ENCODE peak calls at places on chromosome 4, in four cellular contexts. One of them, this sample, is unnamed.

GRCh38 chr4:186725422-186726149 is 1.9 kb upstream of the FAT1 start:
- DNase-seq in brain microvascular endothelial cell: peak; percentile 83
- DNase-seq in dorsolateral prefrontal cortex: no peak
- DNase-seq in thoracic aorta: no peak
- DNase-seq in this sample: no peak

GRCh38 chr4:7183161-7183560 is 9.2 kb upstream of the SORCS2 start:
- DNase-seq in dorsolateral prefrontal cortex: no peak
- DNase-seq in thoracic aorta: no peak
- DNase-seq in brain microvascular endothelial cell: no peak
- DNase-seq in this sample: no peak

GRCh38 chr4:2925931-2926860 is 37.0 kb downstream of the NOP14 start:
- DNase-seq in thoracic aorta: no peak
- DNase-seq in dorsolateral prefrontal cortex: peak; percentile 40
- DNase-seq in brain microvascular endothelial cell: no peak
- DNase-seq in this sample: no peak

GRCh38 chr4:147535161-147535560 is 54.3 kb downstream of the EDNRA start:
- DNase-seq in dorsolateral prefrontal cortex: no peak
- DNase-seq in brain microvascular endothelial cell: no peak
- DNase-seq in thoracic aorta: no peak
- DNase-seq in this sample: no peak

GRCh38 chr4:10030946-10031662 is 9.8 kb upstream of the SLC2A9 start:
- DNase-seq in thoracic aorta: no peak
- DNase-seq in brain microvascular endothelial cell: peak; percentile 44
- DNase-seq in dorsolateral prefrontal cortex: no peak
- DNase-seq in this sample: no peak

GRCh38 chr4:182547435-182547834 is 304.2 kb downstream of the TENM3 start:
- DNase-seq in brain microvascular endothelial cell: no peak
- DNase-seq in dorsolateral prefrontal cortex: no peak
- DNase-seq in thoracic aorta: no peak
- DNase-seq in this sample: peak; percentile 41

GRCh38 chr4:185122681-185123345 is 20.3 kb upstream of the SLC25A4 start:
- DNase-seq in dorsolateral prefrontal cortex: no peak
- DNase-seq in brain microvascular endothelial cell: no peak
- DNase-seq in thoracic aorta: no peak
- DNase-seq in this sample: no peak

GRCh38 chr4:88672987-88673386 is 24.6 kb downstream of the NAP1L5 start:
- DNase-seq in thoracic aorta: no peak
- DNase-seq in dorsolateral prefrontal cortex: no peak
- DNase-seq in brain microvascular endothelial cell: peak; percentile 48
- DNase-seq in this sample: peak; percentile 10

GRCh38 chr4:186105721-186106335 is 1.3 kb downstream of the FAM149A start:
- DNase-seq in brain microvascular endothelial cell: no peak
- DNase-seq in thoracic aorta: no peak
- DNase-seq in dorsolateral prefrontal cortex: no peak
- DNase-seq in this sample: peak; percentile 46

GRCh38 chr4:136706942-136707341 is 825.4 kb downstream of the PCDH18 start:
- DNase-seq in brain microvascular endothelial cell: no peak
- DNase-seq in thoracic aorta: no peak
- DNase-seq in dorsolateral prefrontal cortex: no peak
- DNase-seq in this sample: no peak

GRCh38 chr4:95156452-95156765 is 392.4 kb downstream of the UNC5C start:
- DNase-seq in dorsolateral prefrontal cortex: no peak
- DNase-seq in brain microvascular endothelial cell: no peak
- DNase-seq in thoracic aorta: no peak
- DNase-seq in this sample: no peak
- TF ChIP-seq CTCF in dorsolateral prefrontal cortex: no peak
- TF ChIP-seq CTCF in brain microvascular endothelial cell: no peak
- TF ChIP-seq CTCF in thoracic aorta: no peak
- TF ChIP-seq CTCF in this sample: no peak

GRCh38 chr4:98150092-98150761 is 7.0 kb upstream of the STPG2 start:
- DNase-seq in thoracic aorta: no peak
- DNase-seq in brain microvascular endothelial cell: no peak
- DNase-seq in dorsolateral prefrontal cortex: no peak
- DNase-seq in this sample: no peak
- TF ChIP-seq CTCF in thoracic aorta: no peak
- TF ChIP-seq CTCF in brain microvascular endothelial cell: no peak
- TF ChIP-seq CTCF in dorsolateral prefrontal cortex: peak; percentile 23
- TF ChIP-seq CTCF in this sample: no peak

GRCh38 chr4:39118034-39118658 is 56.1 kb downstream of the KLHL5 start:
- DNase-seq in dorsolateral prefrontal cortex: no peak
- DNase-seq in brain microvascular endothelial cell: no peak
- DNase-seq in thoracic aorta: no peak
- DNase-seq in this sample: no peak
- TF ChIP-seq CTCF in dorsolateral prefrontal cortex: no peak
- TF ChIP-seq CTCF in brain microvascular endothelial cell: no peak
- TF ChIP-seq CTCF in thoracic aorta: no peak
- TF ChIP-seq CTCF in this sample: no peak

GRCh38 chr4:99457270-99457669 is 22.1 kb upstream of the ADH7 start:
- DNase-seq in brain microvascular endothelial cell: no peak
- DNase-seq in thoracic aorta: no peak
- DNase-seq in dorsolateral prefrontal cortex: no peak
- DNase-seq in this sample: no peak
- TF ChIP-seq CTCF in brain microvascular endothelial cell: no peak
- TF ChIP-seq CTCF in thoracic aorta: no peak
- TF ChIP-seq CTCF in dorsolateral prefrontal cortex: no peak
- TF ChIP-seq CTCF in this sample: no peak

GRCh38 chr4:128449251-128449650 is 161.6 kb upstream of the PGRMC2 start:
- DNase-seq in thoracic aorta: no peak
- DNase-seq in brain microvascular endothelial cell: no peak
- DNase-seq in dorsolateral prefrontal cortex: no peak
- DNase-seq in this sample: no peak

GRCh38 chr4:128454281-128455075 is 166.9 kb upstream of the PGRMC2 start:
- DNase-seq in brain microvascular endothelial cell: peak; percentile 92
- DNase-seq in dorsolateral prefrontal cortex: peak; percentile 70
- DNase-seq in thoracic aorta: peak; percentile 49
- DNase-seq in this sample: peak; percentile 74

GRCh38 chr4:128451270-128451905 is 163.8 kb upstream of the PGRMC2 start:
- DNase-seq in dorsolateral prefrontal cortex: no peak
- DNase-seq in thoracic aorta: no peak
- DNase-seq in brain microvascular endothelial cell: no peak
- DNase-seq in this sample: no peak

GRCh38 chr4:128452415-128452814 is 164.8 kb upstream of the PGRMC2 start:
- DNase-seq in brain microvascular endothelial cell: no peak
- DNase-seq in thoracic aorta: no peak
- DNase-seq in dorsolateral prefrontal cortex: no peak
- DNase-seq in this sample: no peak

GRCh38 chr4:128450326-128451120 is 162.9 kb upstream of the PGRMC2 start:
- DNase-seq in thoracic aorta: no peak
- DNase-seq in dorsolateral prefrontal cortex: no peak
- DNase-seq in brain microvascular endothelial cell: no peak
- DNase-seq in this sample: no peak
- TF ChIP-seq CTCF in thoracic aorta: no peak
- TF ChIP-seq CTCF in dorsolateral prefrontal cortex: no peak
- TF ChIP-seq CTCF in brain microvascular endothelial cell: no peak
- TF ChIP-seq CTCF in this sample: no peak

GRCh38 chr4:113445286-113445685 is 316.3 kb downstream of the CAMK2D start:
- DNase-seq in thoracic aorta: peak; percentile 37
- DNase-seq in brain microvascular endothelial cell: peak; percentile 71
- DNase-seq in dorsolateral prefrontal cortex: no peak
- DNase-seq in this sample: no peak

GRCh38 chr4:113446019-113446418 is 315.5 kb downstream of the CAMK2D start:
- DNase-seq in dorsolateral prefrontal cortex: no peak
- DNase-seq in brain microvascular endothelial cell: no peak
- DNase-seq in thoracic aorta: no peak
- DNase-seq in this sample: no peak

GRCh38 chr4:113447061-113447460 is 314.5 kb downstream of the CAMK2D start:
- DNase-seq in thoracic aorta: no peak
- DNase-seq in brain microvascular endothelial cell: no peak
- DNase-seq in dorsolateral prefrontal cortex: no peak
- DNase-seq in this sample: no peak

GRCh38 chr4:113442821-113443220 is 318.7 kb downstream of the CAMK2D start:
- DNase-seq in thoracic aorta: no peak
- DNase-seq in brain microvascular endothelial cell: no peak
- DNase-seq in dorsolateral prefrontal cortex: no peak
- DNase-seq in this sample: no peak

DNA sequence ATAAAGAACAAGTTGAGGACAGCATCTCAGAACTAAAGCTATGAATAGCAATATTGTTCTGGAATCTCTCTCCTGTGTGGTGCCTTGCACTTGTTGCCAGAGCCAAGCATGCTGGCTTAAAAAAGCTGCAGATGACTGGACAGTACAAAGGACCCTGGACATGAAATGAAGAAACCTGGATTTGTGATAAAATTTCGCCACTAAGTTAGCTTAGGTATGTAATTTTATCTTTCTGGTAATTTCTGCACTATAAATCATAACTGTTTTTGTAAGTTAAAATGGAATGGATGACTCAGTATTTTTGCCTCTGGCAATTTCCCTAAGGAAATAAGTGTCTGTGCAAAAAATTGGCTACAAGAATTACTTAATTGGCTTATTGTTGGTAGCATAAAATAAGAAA is 317.2 kb downstream of the CAMK2D start:
- DNase-seq in brain microvascular endothelial cell: no peak
- DNase-seq in dorsolateral prefrontal cortex: no peak
- DNase-seq in thoracic aorta: no peak
- DNase-seq in this sample: no peak
- TF ChIP-seq CTCF in brain microvascular endothelial cell: no peak
- TF ChIP-seq CTCF in dorsolateral prefrontal cortex: no peak
- TF ChIP-seq CTCF in thoracic aorta: no peak
- TF ChIP-seq CTCF in this sample: no peak

GRCh38 chr4:43047044-43047443 is 154.5 kb downstream of the GRXCR1 start:
- DNase-seq in dorsolateral prefrontal cortex: no peak
- DNase-seq in brain microvascular endothelial cell: no peak
- DNase-seq in thoracic aorta: no peak
- DNase-seq in this sample: no peak
- TF ChIP-seq CTCF in dorsolateral prefrontal cortex: no peak
- TF ChIP-seq CTCF in brain microvascular endothelial cell: no peak
- TF ChIP-seq CTCF in thoracic aorta: no peak
- TF ChIP-seq CTCF in this sample: no peak

GRCh38 chr4:14151099-14151498 is 523.6 kb upstream of the BOD1L1 start:
- DNase-seq in brain microvascular endothelial cell: no peak
- DNase-seq in dorsolateral prefrontal cortex: no peak
- DNase-seq in thoracic aorta: no peak
- DNase-seq in this sample: no peak

GRCh38 chr4:14157262-14157661 is 529.7 kb upstream of the BOD1L1 start:
- DNase-seq in brain microvascular endothelial cell: no peak
- DNase-seq in thoracic aorta: no peak
- DNase-seq in dorsolateral prefrontal cortex: no peak
- DNase-seq in this sample: peak; percentile 16

GRCh38 chr4:14152834-14153519 is 525.5 kb upstream of the BOD1L1 start:
- DNase-seq in thoracic aorta: no peak
- DNase-seq in dorsolateral prefrontal cortex: no peak
- DNase-seq in brain microvascular endothelial cell: no peak
- DNase-seq in this sample: peak; percentile 3

GRCh38 chr4:14155803-14156202 is 528.3 kb upstream of the BOD1L1 start:
- DNase-seq in dorsolateral prefrontal cortex: no peak
- DNase-seq in brain microvascular endothelial cell: no peak
- DNase-seq in thoracic aorta: no peak
- DNase-seq in this sample: no peak
- TF ChIP-seq CTCF in dorsolateral prefrontal cortex: no peak
- TF ChIP-seq CTCF in brain microvascular endothelial cell: no peak
- TF ChIP-seq CTCF in thoracic aorta: no peak
- TF ChIP-seq CTCF in this sample: no peak

DNA sequence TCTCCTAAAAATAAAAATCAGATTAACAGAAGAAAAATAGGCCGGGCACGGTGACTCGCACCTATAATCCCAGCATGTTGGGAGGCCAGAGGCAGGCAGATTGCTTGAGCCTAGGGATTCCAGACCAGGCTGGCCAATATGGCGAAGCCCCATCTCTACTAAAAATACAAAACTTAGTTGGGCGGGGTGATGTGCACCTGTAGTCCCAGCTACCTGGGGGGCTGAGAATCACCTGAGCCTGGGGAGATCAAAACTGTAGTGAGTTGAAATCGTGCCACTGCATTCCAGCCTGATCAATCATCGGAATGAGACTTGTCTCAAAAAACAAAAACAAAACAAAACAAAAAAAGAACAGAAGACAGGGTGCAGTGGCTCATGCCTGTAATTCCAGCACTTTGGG is 32.8 kb upstream of the NOCT start:
- DNase-seq in dorsolateral prefrontal cortex: no peak
- DNase-seq in brain microvascular endothelial cell: no peak
- DNase-seq in thoracic aorta: no peak
- DNase-seq in this sample: no peak
- TF ChIP-seq CTCF in dorsolateral prefrontal cortex: no peak
- TF ChIP-seq CTCF in brain microvascular endothelial cell: no peak
- TF ChIP-seq CTCF in thoracic aorta: no peak
- TF ChIP-seq CTCF in this sample: no peak

GRCh38 chr4:92050875-92051274 is 252.9 kb upstream of the GRID2 start:
- DNase-seq in thoracic aorta: no peak
- DNase-seq in brain microvascular endothelial cell: no peak
- DNase-seq in dorsolateral prefrontal cortex: no peak
- DNase-seq in this sample: no peak

GRCh38 chr4:92045718-92046117 is 258.0 kb upstream of the GRID2 start:
- DNase-seq in brain microvascular endothelial cell: no peak
- DNase-seq in dorsolateral prefrontal cortex: no peak
- DNase-seq in thoracic aorta: no peak
- DNase-seq in this sample: no peak

GRCh38 chr4:92047209-92047877 is 256.4 kb upstream of the GRID2 start:
- DNase-seq in thoracic aorta: no peak
- DNase-seq in dorsolateral prefrontal cortex: no peak
- DNase-seq in brain microvascular endothelial cell: no peak
- DNase-seq in this sample: no peak
- TF ChIP-seq CTCF in thoracic aorta: no peak
- TF ChIP-seq CTCF in dorsolateral prefrontal cortex: no peak
- TF ChIP-seq CTCF in brain microvascular endothelial cell: peak; percentile 32
- TF ChIP-seq CTCF in this sample: no peak